ENCODE peak calls at places on chromosomes 13 and 19, in seven cellular contexts. W is stimulated activated CD4-positive, alpha-beta T cell treated with anti-CD3 and anti-CD28 coated beads, Interleukin-1b, Interleukin-23, amount 100 ng/mL, for 48 hours; F is fibroblast of lung; N is COR-L47; L is T-helper 17 cell; Q is amniotic epithelial cell; G is HS-5. R is an unnamed sample.

GRCh38 chr13:27424246-27425150 is at the start of gene GTF3A:
- DNase-seq in L (peak), N (peak), Q (peak), G (no peak), F (peak), W (peak), R (peak)

GRCh38 chr13:79392882-79393563 is 13.0 kb downstream of the RBM26 start:
- DNase-seq in N (no peak), L (no peak), F (peak), Q (peak), W (no peak), G (no peak), R (peak)

GRCh38 chr13:21579754-21580316 is 24.1 kb downstream of the MICU2 start:
- DNase-seq in W (no peak), Q (no peak), L (no peak), N (no peak), G (no peak), F (no peak), R (no peak)

GRCh38 chr19:6861683-6862286 is 25.6 kb upstream of the ADGRE1 start:
- DNase-seq in G (no peak), N (no peak), W (no peak), Q (no peak), F (no peak), L (no peak), R (no peak)

GRCh38 chr19:44712864-44713515 is 14.0 kb downstream of the CEACAM16 start:
- DNase-seq in G (no peak), Q (peak), L (no peak), W (no peak), F (peak), N (no peak), R (no peak)

GRCh38 chr13:95115525-95115924 is 185.7 kb downstream of the ABCC4 start:
- DNase-seq in F (no peak), Q (peak), W (no peak), G (no peak), L (no peak), N (no peak), R (no peak)

GRCh38 chr13:40506592-40507446 is 159.6 kb downstream of the FOXO1 start:
- DNase-seq in N (no peak), W (no peak), L (no peak), G (no peak), Q (no peak), F (no peak), R (no peak)

GRCh38 chr13:108460043-108460442 is 169.4 kb upstream of the MYO16 start:
- DNase-seq in W (no peak), Q (no peak), L (no peak), F (no peak), N (no peak), G (no peak), R (no peak)

GRCh38 chr19:32873560-32873959 is 4.0 kb upstream of the SLC7A9 start:
- DNase-seq in Q (no peak), L (no peak), N (no peak), F (no peak), G (no peak), W (peak), R (peak)

GRCh38 chr13:48851707-48852106 is 124.0 kb upstream of the FNDC3A start:
- DNase-seq in W (no peak), L (no peak), G (no peak), Q (no peak), F (no peak), N (no peak), R (no peak)

GRCh38 chr19:32471095-32471494 is 65.5 kb downstream of the DPY19L3 start:
- DNase-seq in F (no peak), L (no peak), W (no peak), Q (no peak), G (no peak), N (no peak), R (no peak)

GRCh38 chr19:55667006-55667381 is 8.0 kb upstream of the EPN1 start:
- DNase-seq in Q (no peak), N (no peak), L (no peak), F (no peak), G (no peak), W (no peak), R (no peak)

GRCh38 chr19:10921199-10921879 is 7.1 kb downstream of the YIPF2 start:
- DNase-seq in Q (no peak), G (no peak), F (no peak), L (no peak), W (no peak), N (no peak), R (no peak)

GRCh38 chr19:17931532-17932191 is 1.2 kb upstream of the CCDC124 start:
- DNase-seq in F (no peak), G (no peak), L (no peak), N (peak), Q (no peak), W (no peak), R (peak)

GRCh38 chr19:43430142-43430710 is 15.5 kb downstream of the TEX101 start:
- DNase-seq in G (no peak), F (peak), Q (no peak), N (no peak), W (no peak), L (no peak), R (no peak)

GRCh38 chr19:15238639-15239155 is 6.4 kb upstream of the EPHX3 start:
- DNase-seq in F (no peak), G (no peak), W (no peak), L (no peak), N (no peak), Q (no peak), R (no peak)

GRCh38 chr13:42305503-42305902 is 33.6 kb downstream of the AKAP11 start:
- DNase-seq in Q (peak), G (no peak), W (no peak), N (no peak), L (no peak), F (no peak), R (no peak)

GRCh38 chr13:26810095-26810494 is 49.5 kb upstream of the GPR12 start:
- DNase-seq in F (no peak), Q (no peak), W (no peak), G (no peak), N (no peak), L (no peak), R (no peak)

GRCh38 chr19:53671621-53672111 is 39.9 kb downstream of the DPRX start:
- DNase-seq in G (no peak), W (no peak), Q (no peak), N (no peak), F (no peak), L (no peak), R (no peak)

GRCh38 chr19:2602391-2603181 is 99.9 kb downstream of the GNG7 start:
- DNase-seq in N (no peak), F (peak), L (no peak), W (no peak), Q (peak), G (no peak), R (no peak)

GRCh38 chr19:9945319-9945966 is 9.1 kb upstream of the OLFM2 start:
- DNase-seq in W (no peak), L (no peak), F (peak), N (no peak), Q (peak), G (peak), R (no peak)

GRCh38 chr13:24627090-24627714 is 53.0 kb upstream of the ATP12A start:
- DNase-seq in F (no peak), L (no peak), G (no peak), W (no peak), Q (peak), N (no peak), R (no peak)

GRCh38 chr19:33819875-33820781 is 23.5 kb downstream of the KCTD15 start:
- DNase-seq in Q (peak), W (peak), N (no peak), L (peak), G (peak), F (peak), R (peak)

GRCh38 chr19:48967346-48968178 is 2.5 kb downstream of the FTL start:
- DNase-seq in G (peak), W (no peak), L (no peak), N (no peak), Q (peak), F (peak), R (no peak)

GRCh38 chr19:43501661-43502418 is 2.7 kb downstream of the PHLDB3 start:
- DNase-seq in L (no peak), N (no peak), F (no peak), W (no peak), Q (no peak), G (no peak), R (no peak)

GRCh38 chr13:30791354-30791921 is 56.1 kb downstream of the ALOX5AP start:
- DNase-seq in N (no peak), Q (no peak), L (no peak), G (no peak), F (peak), W (no peak), R (no peak)

GRCh38 chr13:110546933-110547332 is 14.6 kb downstream of the RAB20 start:
- DNase-seq in G (peak), L (no peak), Q (peak), F (peak), W (no peak), N (no peak), R (no peak)

GRCh38 chr13:30844548-30845296 is 61.3 kb upstream of the MEDAG start:
- DNase-seq in G (no peak), F (peak), L (no peak), Q (no peak), W (no peak), N (no peak), R (no peak)

GRCh38 chr13:97116754-97117153 is 105.4 kb upstream of the MBNL2 start:
- DNase-seq in L (no peak), N (peak), Q (peak), W (no peak), F (peak), G (no peak), R (no peak)

R was measured in activated CD4-positive, alpha-beta memory T cell treated with anti-CD3 and anti-CD28 coated beads for 36 hours.